ENCODE peak calls at places on chromosomes 3 and 15, in six cellular contexts. J is A549, D is HEK293T, O is HepG2, P is K562, Z is GM12878. B is an unnamed sample.

GRCh38 chr3:56939759-56940323 is 120.6 kb upstream of the SPATA12 start:
- DNase-seq in J (no peak), O (no peak), D (no peak), P (no peak), Z (no peak), B (no peak)

GRCh38 chr3:181700168-181701087 is 11.3 kb upstream of the SOX2 start:
- DNase-seq in J (peak; percentile 50), Z (peak; percentile 21), P (peak; percentile 75), D (peak; percentile 62), O (peak; percentile 44), B (peak; percentile 54)

GRCh38 chr15:100809587-100809986 is 70.0 kb upstream of the ALDH1A3 start:
- DNase-seq in O (no peak), P (no peak), D (no peak), Z (no peak), J (no peak), B (peak; percentile 15)

GRCh38 chr15:96049323-96049722 is 281.2 kb upstream of the NR2F2 start:
- DNase-seq in D (no peak), O (no peak), P (no peak), J (no peak), Z (no peak), B (no peak)

GRCh38 chr3:112128843-112129727 is 4.0 kb downstream of the GCSAM start:
- DNase-seq in P (no peak), D (no peak), Z (no peak), O (no peak), J (no peak), B (peak; percentile 75)

GRCh38 chr3:23697416-23697815 is 108.3 kb upstream of the UBE2E1 start:
- DNase-seq in P (no peak), D (no peak), Z (no peak), J (no peak), O (no peak), B (no peak)

GRCh38 chr15:38040615-38041014 is 106.2 kb downstream of the TMCO5A start:
- DNase-seq in P (no peak), J (no peak), D (no peak), O (no peak), Z (no peak), B (no peak)

GRCh38 chr3:118097226-118097625 is 937.4 kb downstream of the IGSF11 start:
- DNase-seq in O (no peak), J (no peak), Z (no peak), P (no peak), D (no peak), B (peak; percentile 22)

GRCh38 chr3:58659051-58659675 is 7.4 kb downstream of the FAM3D start:
- DNase-seq in P (peak; percentile 26), D (peak; percentile 49), Z (no peak), O (peak; percentile 33), J (peak; percentile 28), B (peak; percentile 44)

GRCh38 chr3:32304510-32304909 is 66.0 kb downstream of the CMTM8 start:
- DNase-seq in D (no peak), O (peak; percentile 88), P (no peak), Z (no peak), J (no peak), B (no peak)

GRCh38 chr3:17233398-17233800 is 348.6 kb downstream of the PLCL2 start:
- DNase-seq in D (peak; percentile 56), J (peak; percentile 46), P (peak; percentile 67), Z (peak; percentile 51), O (peak; percentile 66), B (peak; percentile 67)

GRCh38 chr3:195760345-195760983 is 39.7 kb downstream of the MUC20 start:
- DNase-seq in Z (no peak), D (no peak), J (no peak), O (no peak), P (no peak), B (no peak)

GRCh38 chr3:32703491-32703968 is 18.5 kb downstream of the CNOT10 start:
- DNase-seq in Z (no peak), O (peak; percentile 80), D (no peak), P (no peak), J (no peak), B (peak; percentile 28)

GRCh38 chr3:127796751-127797150 is 25.6 kb downstream of the MGLL start:
- DNase-seq in O (no peak), P (no peak), Z (no peak), D (no peak), J (no peak), B (no peak)

GRCh38 chr3:36815375-36815774 is 51.0 kb upstream of the DCLK3 start:
- DNase-seq in J (no peak), D (no peak), Z (no peak), P (no peak), O (no peak), B (no peak)

GRCh38 chr15:63553388-63553791 is 43.8 kb upstream of the FBXL22 start:
- DNase-seq in J (no peak), Z (no peak), O (no peak), P (no peak), D (no peak), B (peak; percentile 97)

GRCh38 chr3:196772102-196772501 is 32.4 kb downstream of the PAK2 start:
- DNase-seq in D (no peak), Z (no peak), J (no peak), O (no peak), P (no peak), B (no peak)

GRCh38 chr15:43370310-43370974 is 401 bp downstream of the ZSCAN29 start:
- DNase-seq in P (peak; percentile 63), Z (no peak), J (no peak), D (peak; percentile 16), O (peak; percentile 27), B (peak; percentile 47)

GRCh38 chr3:193520738-193521137 is 34.0 kb downstream of the ATP13A4 start:
- DNase-seq in O (no peak), J (no peak), Z (no peak), P (no peak), D (no peak), B (no peak)

GRCh38 chr15:31338879-31339557 is 12.4 kb downstream of the KLF13 start:
- DNase-seq in D (no peak), Z (peak; percentile 75), J (peak; percentile 30), O (peak; percentile 38), P (peak; percentile 21), B (peak; percentile 79)

GRCh38 chr3:5016218-5017161 is 37.3 kb downstream of the BHLHE40 start:
- DNase-seq in O (peak; percentile 86), J (peak; percentile 90), D (no peak), Z (no peak), P (peak; percentile 94), B (peak; percentile 80)

GRCh38 chr3:5019411-5020261 is 40.4 kb downstream of the BHLHE40 start:
- DNase-seq in Z (no peak), D (no peak), P (peak; percentile 94), O (no peak), J (no peak), B (no peak)

GRCh38 chr3:5020262-5020722 is 41.1 kb downstream of the BHLHE40 start:
- DNase-seq in P (no peak), O (no peak), J (no peak), Z (no peak), D (no peak), B (no peak)

GRCh38 chr3:5015056-5015455 is 35.8 kb downstream of the BHLHE40 start:
- DNase-seq in J (no peak), D (no peak), O (no peak), P (no peak), Z (no peak), B (no peak)

GRCh38 chr3:5017953-5018531 is 38.8 kb downstream of the BHLHE40 start:
- DNase-seq in P (peak; percentile 73), Z (no peak), O (no peak), D (peak; percentile 50), J (peak; percentile 60), B (no peak)
- TF ChIP-seq BHLHE40 in P (no peak), Z (no peak), O (no peak), D (no peak), J (no peak), B (no peak)

GRCh38 chr15:81030368-81030739 is 29.6 kb downstream of the TLNRD1 start:
- DNase-seq in P (no peak), J (no peak), Z (no peak), D (no peak), O (no peak), B (no peak)
- TF ChIP-seq BHLHE40 in P (no peak), J (no peak), Z (no peak), D (no peak), O (no peak), B (no peak)

GRCh38 chr3:138256022-138256421 is 68.9 kb downstream of the ARMC8 start:
- DNase-seq in D (no peak), Z (no peak), P (no peak), J (no peak), O (no peak), B (no peak)

GRCh38 chr3:138260636-138261035 is 69.0 kb downstream of the NME9 start:
- DNase-seq in D (no peak), J (no peak), Z (no peak), P (no peak), O (no peak), B (no peak)

GRCh38 chr3:138259126-138259525 is 70.5 kb downstream of the NME9 start:
- DNase-seq in J (no peak), Z (no peak), D (no peak), O (no peak), P (no peak), B (no peak)

GRCh38 chr3:138254199-138254598 is 67.1 kb downstream of the ARMC8 start:
- DNase-seq in P (no peak), D (no peak), Z (no peak), O (no peak), J (no peak), B (no peak)

DNA sequence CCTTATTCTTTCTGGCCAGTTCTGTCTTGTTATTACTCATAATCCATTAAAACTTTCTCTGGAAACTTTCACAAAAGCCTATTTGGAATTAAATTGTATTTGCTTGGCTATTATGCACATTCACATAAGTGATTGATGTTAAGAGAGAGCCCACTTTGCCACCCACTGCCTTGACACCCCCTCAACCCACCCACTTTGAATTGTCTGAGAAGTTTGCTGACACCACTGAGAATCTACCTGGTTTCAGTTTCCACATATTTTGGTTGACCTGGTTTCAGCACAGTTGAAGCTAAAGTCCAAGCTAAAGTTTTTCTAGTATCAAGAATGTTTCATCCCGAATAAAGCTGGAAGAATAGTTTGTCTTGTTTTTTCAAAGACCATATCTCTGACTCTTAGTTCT is 70.9 kb downstream of the ARMC8 start:
- DNase-seq in O (no peak), D (no peak), P (no peak), Z (no peak), J (no peak), B (no peak)
- TF ChIP-seq BHLHE40 in O (no peak), D (no peak), P (no peak), Z (no peak), J (no peak), B (no peak)

GRCh38 chr3:169699536-169700050 is 36.1 kb upstream of the MECOM start:
- DNase-seq in D (no peak), O (peak; percentile 3), P (no peak), Z (no peak), J (no peak), B (peak; percentile 72)

GRCh38 chr3:169699070-169699469 is 35.6 kb upstream of the MECOM start:
- DNase-seq in D (no peak), J (no peak), P (no peak), O (no peak), Z (no peak), B (peak; percentile 9)

GRCh38 chr3:169695051-169695450 is 31.5 kb upstream of the MECOM start:
- DNase-seq in P (no peak), O (no peak), Z (no peak), J (no peak), D (no peak), B (peak; percentile 28)

DNA sequence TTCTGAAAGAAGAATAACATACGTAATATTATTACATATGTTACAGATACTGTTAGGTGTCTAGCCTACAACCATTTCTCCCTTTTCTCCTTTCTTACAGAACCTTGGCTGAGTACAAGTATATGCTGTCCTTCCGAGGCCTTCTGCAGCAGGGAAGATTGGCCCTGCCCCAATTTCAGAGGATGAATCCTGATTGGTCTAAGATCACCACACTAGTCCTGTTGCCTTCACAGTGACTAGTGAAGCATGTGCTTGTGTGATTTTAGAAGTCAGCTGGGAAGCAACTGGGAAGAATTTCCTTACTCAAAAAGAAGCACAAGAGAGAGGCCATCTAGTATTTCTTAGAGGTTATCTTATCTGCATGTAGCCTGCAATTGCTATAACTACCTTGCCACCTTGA is 30.6 kb upstream of the MECOM start:
- DNase-seq in P (peak; percentile 9), Z (no peak), J (no peak), O (no peak), D (peak; percentile 14), B (peak; percentile 8)
- TF ChIP-seq BHLHE40 in P (no peak), Z (no peak), J (no peak), O (no peak), D (no peak), B (no peak)

B was measured in IMR-90.